ENCODE peak calls at places on chromosomes 5 and 9, in four cellular contexts. One of them, this sample, is unnamed.

GRCh38 chr5:164600166-164600715 is 1094.8 kb downstream of the MAT2B start:
- DNase-seq in sigmoid colon: no peak
- DNase-seq in A673: no peak
- DNase-seq in RWPE1: peak
- DNase-seq in this sample: no peak

GRCh38 chr5:110853267-110853666 is 114.5 kb downstream of the SLC25A46 start:
- DNase-seq in RWPE1: peak
- DNase-seq in sigmoid colon: no peak
- DNase-seq in A673: no peak
- DNase-seq in this sample: no peak

GRCh38 chr5:6705088-6705487 is 8.1 kb upstream of the TENT4A start:
- DNase-seq in RWPE1: no peak
- DNase-seq in A673: no peak
- DNase-seq in sigmoid colon: no peak
- DNase-seq in this sample: peak

GRCh38 chr9:128061305-128061704 is 5.8 kb downstream of the NAIF1 start:
- DNase-seq in RWPE1: no peak
- DNase-seq in A673: no peak
- DNase-seq in sigmoid colon: no peak
- DNase-seq in this sample: no peak

GRCh38 chr9:98658965-98659364 is 49.8 kb downstream of the GABBR2 start:
- DNase-seq in A673: no peak
- DNase-seq in RWPE1: no peak
- DNase-seq in sigmoid colon: no peak
- DNase-seq in this sample: no peak

GRCh38 chr5:139016186-139016585 is 141.1 kb upstream of the LRRTM2 start:
- DNase-seq in sigmoid colon: no peak
- DNase-seq in RWPE1: no peak
- DNase-seq in A673: no peak
- DNase-seq in this sample: no peak

GRCh38 chr9:26888271-26888670 is 4.3 kb downstream of the CAAP1 start:
- DNase-seq in A673: no peak
- DNase-seq in RWPE1: no peak
- DNase-seq in sigmoid colon: no peak
- DNase-seq in this sample: no peak

GRCh38 chr5:151570512-151571269 is 20.4 kb downstream of the FAT2 start:
- DNase-seq in A673: no peak
- DNase-seq in RWPE1: peak
- DNase-seq in sigmoid colon: no peak
- DNase-seq in this sample: no peak

GRCh38 chr5:147101654-147102053 is 133.2 kb upstream of the STK32A start:
- DNase-seq in sigmoid colon: no peak
- DNase-seq in A673: no peak
- DNase-seq in RWPE1: no peak
- DNase-seq in this sample: no peak

GRCh38 chr5:144189800-144190429 is 19.2 kb downstream of the KCTD16 start:
- DNase-seq in RWPE1: peak
- DNase-seq in sigmoid colon: no peak
- DNase-seq in A673: no peak
- DNase-seq in this sample: peak

GRCh38 chr5:122264610-122265009 is 47.4 kb upstream of the SNCAIP start:
- DNase-seq in sigmoid colon: no peak
- DNase-seq in A673: no peak
- DNase-seq in RWPE1: no peak
- DNase-seq in this sample: no peak

GRCh38 chr5:73434921-73435320 is 13.7 kb downstream of the FOXD1 start:
- DNase-seq in A673: no peak
- DNase-seq in sigmoid colon: no peak
- DNase-seq in RWPE1: no peak
- DNase-seq in this sample: no peak

GRCh38 chr9:131310833-131311554 is 21.5 kb downstream of the PLPP7 start:
- DNase-seq in sigmoid colon: no peak
- DNase-seq in A673: no peak
- DNase-seq in RWPE1: no peak
- DNase-seq in this sample: peak

GRCh38 chr9:93080406-93080805 is 15.6 kb upstream of the CARD19 start:
- DNase-seq in RWPE1: no peak
- DNase-seq in sigmoid colon: peak
- DNase-seq in A673: no peak
- DNase-seq in this sample: no peak

GRCh38 chr5:15601274-15601673 is 101.3 kb downstream of the FBXL7 start:
- DNase-seq in sigmoid colon: no peak
- DNase-seq in RWPE1: no peak
- DNase-seq in A673: no peak
- DNase-seq in this sample: no peak

GRCh38 chr9:114350636-114351396 is 21.1 kb downstream of the ORM2 start:
- DNase-seq in sigmoid colon: no peak
- DNase-seq in RWPE1: no peak
- DNase-seq in A673: no peak
- DNase-seq in this sample: no peak

GRCh38 chr9:107283621-107284616 is 840 bp downstream of the RAD23B start:
- DNase-seq in RWPE1: peak
- DNase-seq in sigmoid colon: peak
- DNase-seq in A673: peak
- DNase-seq in this sample: peak
- TF ChIP-seq CTCF in RWPE1: no peak
- TF ChIP-seq CTCF in sigmoid colon: no peak
- TF ChIP-seq CTCF in A673: no peak
- TF ChIP-seq CTCF in this sample: no peak

GRCh38 chr5:145887217-145887616 is 14.4 kb upstream of the GRXCR2 start:
- DNase-seq in RWPE1: no peak
- DNase-seq in A673: peak
- DNase-seq in sigmoid colon: no peak
- DNase-seq in this sample: no peak
- TF ChIP-seq CTCF in RWPE1: no peak
- TF ChIP-seq CTCF in A673: no peak
- TF ChIP-seq CTCF in sigmoid colon: no peak
- TF ChIP-seq CTCF in this sample: no peak

GRCh38 chr9:79572891-79573696 is 1.3 kb downstream of the TLE4 start:
- DNase-seq in RWPE1: peak
- DNase-seq in A673: peak
- DNase-seq in sigmoid colon: peak
- DNase-seq in this sample: peak
- TF ChIP-seq CTCF in RWPE1: peak
- TF ChIP-seq CTCF in A673: no peak
- TF ChIP-seq CTCF in sigmoid colon: no peak
- TF ChIP-seq CTCF in this sample: peak

GRCh38 chr5:74988273-74988983 is 63.9 kb downstream of the GCNT4 start:
- DNase-seq in RWPE1: no peak
- DNase-seq in sigmoid colon: no peak
- DNase-seq in A673: no peak
- DNase-seq in this sample: no peak
- TF ChIP-seq CTCF in RWPE1: no peak
- TF ChIP-seq CTCF in sigmoid colon: no peak
- TF ChIP-seq CTCF in A673: no peak
- TF ChIP-seq CTCF in this sample: no peak

GRCh38 chr5:2415678-2416077 is 335.8 kb downstream of the IRX2 start:
- DNase-seq in sigmoid colon: no peak
- DNase-seq in A673: no peak
- DNase-seq in RWPE1: no peak
- DNase-seq in this sample: no peak
- TF ChIP-seq CTCF in sigmoid colon: no peak
- TF ChIP-seq CTCF in A673: no peak
- TF ChIP-seq CTCF in RWPE1: no peak
- TF ChIP-seq CTCF in this sample: no peak